ENCODE peak calls at places on chromosomes 1 and 21, in nine cellular contexts. One of them, this sample, is unnamed.
A peak's percentile ranks its signal among the peaks of the same experiment; 100 is the strongest.

GRCh38 chr1:53368314-53369033 is 40.6 kb upstream of the LRP8 start:
- DNase-seq in G401: peak; percentile 36
- DNase-seq in stimulated activated CD4-positive, alpha-beta T cell treated with anti-CD3 and anti-CD28 coated beads, Interleukin-1b, Interleukin-23, amount 100 ng/mL, for 24 hours: no peak
- DNase-seq in DMS153: no peak
- DNase-seq in ELF-1: no peak
- DNase-seq in endothelial cell: no peak
- DNase-seq in H9: peak; percentile 24
- DNase-seq in skeletal muscle cell: no peak
- DNase-seq in fibroblast of the aortic adventitia: no peak
- DNase-seq in this sample: peak; percentile 46

GRCh38 chr1:208601569-208601968 is 357.4 kb upstream of the PLXNA2 start:
- DNase-seq in G401: no peak
- DNase-seq in DMS153: no peak
- DNase-seq in H9: no peak
- DNase-seq in ELF-1: no peak
- DNase-seq in stimulated activated CD4-positive, alpha-beta T cell treated with anti-CD3 and anti-CD28 coated beads, Interleukin-1b, Interleukin-23, amount 100 ng/mL, for 24 hours: no peak
- DNase-seq in endothelial cell: no peak
- DNase-seq in skeletal muscle cell: no peak
- DNase-seq in fibroblast of the aortic adventitia: peak; percentile 5
- DNase-seq in this sample: no peak

GRCh38 chr1:157819215-157819614 is 705 bp downstream of the FCRL1 start:
- DNase-seq in endothelial cell: no peak
- DNase-seq in stimulated activated CD4-positive, alpha-beta T cell treated with anti-CD3 and anti-CD28 coated beads, Interleukin-1b, Interleukin-23, amount 100 ng/mL, for 24 hours: no peak
- DNase-seq in G401: no peak
- DNase-seq in H9: no peak
- DNase-seq in DMS153: no peak
- DNase-seq in ELF-1: no peak
- DNase-seq in fibroblast of the aortic adventitia: no peak
- DNase-seq in skeletal muscle cell: no peak
- DNase-seq in this sample: no peak

GRCh38 chr1:7588457-7588827 is 182.7 kb upstream of the VAMP3 start:
- DNase-seq in ELF-1: no peak
- DNase-seq in fibroblast of the aortic adventitia: no peak
- DNase-seq in G401: no peak
- DNase-seq in DMS153: no peak
- DNase-seq in skeletal muscle cell: no peak
- DNase-seq in stimulated activated CD4-positive, alpha-beta T cell treated with anti-CD3 and anti-CD28 coated beads, Interleukin-1b, Interleukin-23, amount 100 ng/mL, for 24 hours: no peak
- DNase-seq in H9: no peak
- DNase-seq in endothelial cell: no peak
- DNase-seq in this sample: no peak

GRCh38 chr1:234763910-234764309 is 153.9 kb upstream of the IRF2BP2 start:
- DNase-seq in ELF-1: no peak
- DNase-seq in endothelial cell: no peak
- DNase-seq in skeletal muscle cell: no peak
- DNase-seq in DMS153: no peak
- DNase-seq in fibroblast of the aortic adventitia: no peak
- DNase-seq in G401: no peak
- DNase-seq in stimulated activated CD4-positive, alpha-beta T cell treated with anti-CD3 and anti-CD28 coated beads, Interleukin-1b, Interleukin-23, amount 100 ng/mL, for 24 hours: no peak
- DNase-seq in H9: no peak
- DNase-seq in this sample: no peak

GRCh38 chr1:201022824-201023516 is 544 bp downstream of the KIF21B start:
- DNase-seq in stimulated activated CD4-positive, alpha-beta T cell treated with anti-CD3 and anti-CD28 coated beads, Interleukin-1b, Interleukin-23, amount 100 ng/mL, for 24 hours: no peak
- DNase-seq in H9: no peak
- DNase-seq in fibroblast of the aortic adventitia: no peak
- DNase-seq in ELF-1: peak; percentile 23
- DNase-seq in DMS153: no peak
- DNase-seq in G401: no peak
- DNase-seq in skeletal muscle cell: no peak
- DNase-seq in endothelial cell: peak; percentile 33
- DNase-seq in this sample: no peak

GRCh38 chr1:238485062-238485905 is 594.6 kb upstream of the ZP4 start:
- DNase-seq in endothelial cell: no peak
- DNase-seq in DMS153: no peak
- DNase-seq in ELF-1: peak; percentile 14
- DNase-seq in G401: peak; percentile 16
- DNase-seq in H9: peak; percentile 67
- DNase-seq in fibroblast of the aortic adventitia: peak; percentile 60
- DNase-seq in stimulated activated CD4-positive, alpha-beta T cell treated with anti-CD3 and anti-CD28 coated beads, Interleukin-1b, Interleukin-23, amount 100 ng/mL, for 24 hours: no peak
- DNase-seq in skeletal muscle cell: peak; percentile 88
- DNase-seq in this sample: no peak

GRCh38 chr1:228037401-228038386 is 30.9 kb downstream of the WNT3A start:
- DNase-seq in G401: no peak
- DNase-seq in endothelial cell: peak; percentile 34
- DNase-seq in fibroblast of the aortic adventitia: no peak
- DNase-seq in H9: peak; percentile 36
- DNase-seq in skeletal muscle cell: no peak
- DNase-seq in stimulated activated CD4-positive, alpha-beta T cell treated with anti-CD3 and anti-CD28 coated beads, Interleukin-1b, Interleukin-23, amount 100 ng/mL, for 24 hours: no peak
- DNase-seq in DMS153: no peak
- DNase-seq in ELF-1: peak; percentile 48
- DNase-seq in this sample: no peak

GRCh38 chr1:162033445-162033844 is 9.8 kb upstream of the OLFML2B start:
- DNase-seq in skeletal muscle cell: no peak
- DNase-seq in ELF-1: no peak
- DNase-seq in endothelial cell: no peak
- DNase-seq in DMS153: peak; percentile 36
- DNase-seq in G401: no peak
- DNase-seq in stimulated activated CD4-positive, alpha-beta T cell treated with anti-CD3 and anti-CD28 coated beads, Interleukin-1b, Interleukin-23, amount 100 ng/mL, for 24 hours: no peak
- DNase-seq in H9: no peak
- DNase-seq in fibroblast of the aortic adventitia: peak; percentile 18
- DNase-seq in this sample: peak; percentile 54

GRCh38 chr1:229124471-229125198 is 146.3 kb upstream of the RAB4A start:
- DNase-seq in endothelial cell: no peak
- DNase-seq in H9: no peak
- DNase-seq in skeletal muscle cell: no peak
- DNase-seq in stimulated activated CD4-positive, alpha-beta T cell treated with anti-CD3 and anti-CD28 coated beads, Interleukin-1b, Interleukin-23, amount 100 ng/mL, for 24 hours: no peak
- DNase-seq in DMS153: no peak
- DNase-seq in G401: peak; percentile 20
- DNase-seq in fibroblast of the aortic adventitia: no peak
- DNase-seq in ELF-1: no peak
- DNase-seq in this sample: no peak

GRCh38 chr21:34800797-34801518 is 132.2 kb downstream of the CLIC6 start:
- DNase-seq in stimulated activated CD4-positive, alpha-beta T cell treated with anti-CD3 and anti-CD28 coated beads, Interleukin-1b, Interleukin-23, amount 100 ng/mL, for 24 hours: no peak
- DNase-seq in ELF-1: no peak
- DNase-seq in fibroblast of the aortic adventitia: peak; percentile 38
- DNase-seq in skeletal muscle cell: no peak
- DNase-seq in G401: no peak
- DNase-seq in endothelial cell: no peak
- DNase-seq in H9: no peak
- DNase-seq in DMS153: no peak
- DNase-seq in this sample: no peak

This sample was measured in NCI-H446 treated with DMSO at 0.1 percent for 48 hours.